ENCODE peak calls at places on chromosomes 3 and 15, in eight cellular contexts. One of them, this sample, is unnamed.
A peak's percentile ranks its signal among the peaks of the same experiment; 100 is the strongest.

GRCh38 chr15:62301993-62302665 is 137.0 kb upstream of the C2CD4B start:
- DNase-seq in GM12865: no peak
- DNase-seq in lower lobe of right lung: no peak
- DNase-seq in T47D: no peak
- DNase-seq in GM23338: no peak
- DNase-seq in fibroblast of lung: no peak
- DNase-seq in activated T-helper 1 cell treated with Interleukin-2 at 50 U/mL for 16 hours: no peak
- DNase-seq in suprapubic skin: no peak
- DNase-seq in this sample: peak; percentile 63

GRCh38 chr3:28590216-28590615 is 241.6 kb upstream of the AZI2 start:
- DNase-seq in T47D: no peak
- DNase-seq in lower lobe of right lung: no peak
- DNase-seq in GM12865: peak; percentile 34
- DNase-seq in GM23338: no peak
- DNase-seq in suprapubic skin: no peak
- DNase-seq in fibroblast of lung: peak; percentile 62
- DNase-seq in activated T-helper 1 cell treated with Interleukin-2 at 50 U/mL for 16 hours: no peak
- DNase-seq in this sample: no peak

GRCh38 chr15:101023501-101024110 is 104.4 kb downstream of the LRRK1 start:
- DNase-seq in T47D: no peak
- DNase-seq in suprapubic skin: peak; percentile 20
- DNase-seq in fibroblast of lung: no peak
- DNase-seq in GM12865: no peak
- DNase-seq in lower lobe of right lung: no peak
- DNase-seq in activated T-helper 1 cell treated with Interleukin-2 at 50 U/mL for 16 hours: no peak
- DNase-seq in GM23338: no peak
- DNase-seq in this sample: peak; percentile 55

GRCh38 chr15:58295637-58296036 is 136.2 kb upstream of the LIPC start:
- DNase-seq in fibroblast of lung: no peak
- DNase-seq in T47D: no peak
- DNase-seq in GM23338: no peak
- DNase-seq in activated T-helper 1 cell treated with Interleukin-2 at 50 U/mL for 16 hours: no peak
- DNase-seq in suprapubic skin: no peak
- DNase-seq in lower lobe of right lung: no peak
- DNase-seq in GM12865: peak; percentile 28
- DNase-seq in this sample: no peak

GRCh38 chr3:197394464-197395321 is 96.3 kb upstream of the DLG1 start:
- DNase-seq in activated T-helper 1 cell treated with Interleukin-2 at 50 U/mL for 16 hours: peak; percentile 3
- DNase-seq in T47D: peak; percentile 92
- DNase-seq in lower lobe of right lung: no peak
- DNase-seq in suprapubic skin: no peak
- DNase-seq in GM12865: peak; percentile 96
- DNase-seq in GM23338: no peak
- DNase-seq in fibroblast of lung: peak; percentile 92
- DNase-seq in this sample: no peak

GRCh38 chr3:46378426-46378942 is 7.7 kb downstream of the CCR5 start:
- DNase-seq in T47D: peak; percentile 73
- DNase-seq in fibroblast of lung: peak; percentile 60
- DNase-seq in GM23338: peak; percentile 84
- DNase-seq in lower lobe of right lung: peak; percentile 77
- DNase-seq in activated T-helper 1 cell treated with Interleukin-2 at 50 U/mL for 16 hours: peak; percentile 28
- DNase-seq in GM12865: peak; percentile 75
- DNase-seq in suprapubic skin: no peak
- DNase-seq in this sample: peak; percentile 67

GRCh38 chr3:13115991-13116390 is 42.8 kb upstream of the IQSEC1 start:
- DNase-seq in GM23338: no peak
- DNase-seq in lower lobe of right lung: peak; percentile 20
- DNase-seq in T47D: no peak
- DNase-seq in fibroblast of lung: no peak
- DNase-seq in suprapubic skin: peak; percentile 49
- DNase-seq in activated T-helper 1 cell treated with Interleukin-2 at 50 U/mL for 16 hours: no peak
- DNase-seq in GM12865: no peak
- DNase-seq in this sample: no peak

GRCh38 chr15:73873456-73873855 is at the start of gene TBC1D21:
- DNase-seq in activated T-helper 1 cell treated with Interleukin-2 at 50 U/mL for 16 hours: no peak
- DNase-seq in suprapubic skin: no peak
- DNase-seq in fibroblast of lung: no peak
- DNase-seq in GM12865: no peak
- DNase-seq in T47D: no peak
- DNase-seq in GM23338: no peak
- DNase-seq in lower lobe of right lung: no peak
- DNase-seq in this sample: no peak

GRCh38 chr3:76308541-76308940 is 523.2 kb upstream of the ZNF717 start:
- DNase-seq in GM12865: no peak
- DNase-seq in fibroblast of lung: peak; percentile 67
- DNase-seq in activated T-helper 1 cell treated with Interleukin-2 at 50 U/mL for 16 hours: no peak
- DNase-seq in suprapubic skin: no peak
- DNase-seq in T47D: no peak
- DNase-seq in lower lobe of right lung: no peak
- DNase-seq in GM23338: no peak
- DNase-seq in this sample: no peak

GRCh38 chr3:7744850-7745249 is 756.8 kb upstream of the LMCD1 start:
- DNase-seq in T47D: no peak
- DNase-seq in GM23338: no peak
- DNase-seq in activated T-helper 1 cell treated with Interleukin-2 at 50 U/mL for 16 hours: no peak
- DNase-seq in lower lobe of right lung: no peak
- DNase-seq in fibroblast of lung: no peak
- DNase-seq in suprapubic skin: no peak
- DNase-seq in GM12865: no peak
- DNase-seq in this sample: no peak

This sample was measured in cardiac muscle cell.